ENCODE peak calls at places on chromosomes 11 and 22, in four cellular contexts. One of them, this sample, is unnamed.
A peak's percentile ranks its signal among the peaks of the same experiment; 100 is the strongest.

GRCh38 chr11:113286509-113287497 is 27.6 kb upstream of the TTC12 start:
- DNase-seq in upper lobe of right lung: no peak
- DNase-seq in uterus: no peak
- DNase-seq in neuronal stem cell: no peak
- DNase-seq in this sample: no peak

GRCh38 chr11:96279018-96279417 is 64.0 kb downstream of the MAML2 start:
- DNase-seq in upper lobe of right lung: no peak
- DNase-seq in uterus: no peak
- DNase-seq in neuronal stem cell: no peak
- DNase-seq in this sample: no peak

GRCh38 chr11:106875013-106875412 is 143.3 kb downstream of the GUCY1A2 start:
- DNase-seq in upper lobe of right lung: no peak
- DNase-seq in uterus: no peak
- DNase-seq in neuronal stem cell: no peak
- DNase-seq in this sample: no peak

GRCh38 chr11:85772700-85773099 is 38.2 kb downstream of the SYTL2 start:
- DNase-seq in upper lobe of right lung: no peak
- DNase-seq in uterus: no peak
- DNase-seq in neuronal stem cell: no peak
- DNase-seq in this sample: no peak

GRCh38 chr22:27748355-27749168 is 53.0 kb downstream of the MN1 start:
- DNase-seq in upper lobe of right lung: peak; percentile 12
- DNase-seq in uterus: peak; percentile 49
- DNase-seq in neuronal stem cell: peak; percentile 31
- DNase-seq in this sample: no peak

GRCh38 chr11:109527496-109527895 is 105.5 kb downstream of the C11orf87 start:
- DNase-seq in upper lobe of right lung: no peak
- DNase-seq in uterus: no peak
- DNase-seq in neuronal stem cell: no peak
- DNase-seq in this sample: no peak

GRCh38 chr11:35147273-35147672 is 8.3 kb downstream of the CD44 start:
- DNase-seq in upper lobe of right lung: no peak
- DNase-seq in uterus: no peak
- DNase-seq in neuronal stem cell: no peak
- DNase-seq in this sample: no peak

GRCh38 chr22:43186272-43187170 is at the start of gene TTLL12:
- DNase-seq in upper lobe of right lung: peak; percentile 85
- DNase-seq in uterus: no peak
- DNase-seq in neuronal stem cell: peak; percentile 70
- DNase-seq in this sample: no peak

GRCh38 chr11:134069426-134069921 is 602 bp downstream of the JAM3 start:
- DNase-seq in upper lobe of right lung: no peak
- DNase-seq in uterus: peak; percentile 34
- DNase-seq in neuronal stem cell: no peak
- DNase-seq in this sample: no peak

GRCh38 chr11:83033972-83034672 is 37.6 kb downstream of the RAB30 start:
- DNase-seq in upper lobe of right lung: no peak
- DNase-seq in uterus: peak; percentile 54
- DNase-seq in neuronal stem cell: no peak
- DNase-seq in this sample: no peak

GRCh38 chr11:129947474-129947873 is 52.1 kb upstream of the NFRKB start:
- DNase-seq in upper lobe of right lung: no peak
- DNase-seq in uterus: no peak
- DNase-seq in neuronal stem cell: no peak
- DNase-seq in this sample: no peak

GRCh38 chr22:49764151-49764581 is 63.5 kb downstream of the BRD1 start:
- DNase-seq in upper lobe of right lung: peak; percentile 63
- DNase-seq in uterus: no peak
- DNase-seq in neuronal stem cell: no peak
- DNase-seq in this sample: peak; percentile 52

GRCh38 chr11:85682330-85683305 is 3.4 kb downstream of the CCDC89 start:
- DNase-seq in upper lobe of right lung: peak; percentile 87
- DNase-seq in uterus: peak; percentile 73
- DNase-seq in neuronal stem cell: no peak
- DNase-seq in this sample: no peak

GRCh38 chr11:117715801-117716200 is 81.2 kb downstream of the DSCAML1 start:
- DNase-seq in upper lobe of right lung: peak; percentile 5
- DNase-seq in uterus: no peak
- DNase-seq in neuronal stem cell: no peak
- DNase-seq in this sample: no peak

GRCh38 chr22:46052801-46053562 is 76.0 kb upstream of the WNT7B start:
- DNase-seq in upper lobe of right lung: peak; percentile 81
- DNase-seq in uterus: peak; percentile 55
- DNase-seq in neuronal stem cell: no peak
- DNase-seq in this sample: peak; percentile 82

GRCh38 chr11:134580635-134581025 is 168.6 kb upstream of the B3GAT1 start:
- DNase-seq in upper lobe of right lung: peak; percentile 51
- DNase-seq in uterus: no peak
- DNase-seq in neuronal stem cell: no peak
- DNase-seq in this sample: peak; percentile 52

GRCh38 chr11:125376117-125376516 is 119.9 kb downstream of the FEZ1 start:
- DNase-seq in upper lobe of right lung: peak; percentile 74
- DNase-seq in uterus: peak; percentile 67
- DNase-seq in neuronal stem cell: no peak
- DNase-seq in this sample: peak; percentile 91

GRCh38 chr22:35205956-35206355 is 51.3 kb upstream of the HMGXB4 start:
- DNase-seq in upper lobe of right lung: no peak
- DNase-seq in uterus: no peak
- DNase-seq in neuronal stem cell: no peak
- DNase-seq in this sample: no peak

GRCh38 chr22:29216873-29217666 is 11.4 kb downstream of the EMID1 start:
- DNase-seq in upper lobe of right lung: no peak
- DNase-seq in uterus: peak; percentile 16
- DNase-seq in neuronal stem cell: no peak
- DNase-seq in this sample: peak; percentile 71

GRCh38 chr22:50304528-50305392 is 2.7 kb downstream of the PLXNB2 start:
- DNase-seq in upper lobe of right lung: peak; percentile 82
- DNase-seq in uterus: no peak
- DNase-seq in neuronal stem cell: no peak
- DNase-seq in this sample: no peak

GRCh38 chr22:19705181-19705934 is 8.9 kb upstream of the SEPTIN5 start:
- DNase-seq in upper lobe of right lung: peak; percentile 57
- DNase-seq in uterus: no peak
- DNase-seq in neuronal stem cell: no peak
- DNase-seq in this sample: no peak

GRCh38 chr22:19571207-19571795 is 47.1 kb upstream of the CLDN5 start:
- DNase-seq in upper lobe of right lung: no peak
- DNase-seq in uterus: no peak
- DNase-seq in neuronal stem cell: no peak
- DNase-seq in this sample: no peak

GRCh38 chr11:115222218-115222862 is 281.9 kb downstream of the CADM1 start:
- DNase-seq in upper lobe of right lung: no peak
- DNase-seq in uterus: no peak
- DNase-seq in neuronal stem cell: no peak
- DNase-seq in this sample: no peak

GRCh38 chr11:126318642-126319373 is 14.9 kb downstream of the DCPS start:
- DNase-seq in upper lobe of right lung: no peak
- DNase-seq in uterus: peak; percentile 62
- DNase-seq in neuronal stem cell: no peak
- DNase-seq in this sample: no peak

GRCh38 chr11:1573847-1574255 is 1.8 kb upstream of the DUSP8 start:
- DNase-seq in upper lobe of right lung: peak; percentile 86
- DNase-seq in uterus: peak; percentile 30
- DNase-seq in neuronal stem cell: no peak
- DNase-seq in this sample: no peak

GRCh38 chr11:2090172-2091111 is 48.7 kb downstream of the IGF2 start:
- DNase-seq in upper lobe of right lung: peak; percentile 52
- DNase-seq in uterus: no peak
- DNase-seq in neuronal stem cell: no peak
- DNase-seq in this sample: peak; percentile 63

GRCh38 chr11:17769218-17769617 is 34.6 kb downstream of the KCNC1 start:
- DNase-seq in upper lobe of right lung: no peak
- DNase-seq in uterus: no peak
- DNase-seq in neuronal stem cell: no peak
- DNase-seq in this sample: no peak

GRCh38 chr11:41456288-41456687 is 3.2 kb downstream of the LRRC4C start:
- DNase-seq in upper lobe of right lung: no peak
- DNase-seq in uterus: no peak
- DNase-seq in neuronal stem cell: no peak
- DNase-seq in this sample: no peak

GRCh38 chr11:73186294-73186850 is 31.7 kb upstream of the P2RY2 start:
- DNase-seq in upper lobe of right lung: no peak
- DNase-seq in uterus: no peak
- DNase-seq in neuronal stem cell: no peak
- DNase-seq in this sample: no peak
- H3K4me3 ChIP-seq in upper lobe of right lung: no peak overlapping the region
- H3K4me3 ChIP-seq in uterus: no peak overlapping the region
- H3K4me3 ChIP-seq in neuronal stem cell: no peak overlapping the region
- H3K4me3 ChIP-seq in this sample: peak overlapping the region; percentile 38

GRCh38 chr22:22201185-22201924 is 43.2 kb upstream of the VPREB1 start:
- DNase-seq in upper lobe of right lung: peak; percentile 77
- DNase-seq in uterus: no peak
- DNase-seq in neuronal stem cell: peak; percentile 37
- DNase-seq in this sample: no peak
- H3K27ac ChIP-seq in upper lobe of right lung: no peak overlapping the region
- H3K27ac ChIP-seq in uterus: no peak overlapping the region
- H3K27ac ChIP-seq in neuronal stem cell: no peak overlapping the region
- H3K27ac ChIP-seq in this sample: no peak overlapping the region

DNA sequence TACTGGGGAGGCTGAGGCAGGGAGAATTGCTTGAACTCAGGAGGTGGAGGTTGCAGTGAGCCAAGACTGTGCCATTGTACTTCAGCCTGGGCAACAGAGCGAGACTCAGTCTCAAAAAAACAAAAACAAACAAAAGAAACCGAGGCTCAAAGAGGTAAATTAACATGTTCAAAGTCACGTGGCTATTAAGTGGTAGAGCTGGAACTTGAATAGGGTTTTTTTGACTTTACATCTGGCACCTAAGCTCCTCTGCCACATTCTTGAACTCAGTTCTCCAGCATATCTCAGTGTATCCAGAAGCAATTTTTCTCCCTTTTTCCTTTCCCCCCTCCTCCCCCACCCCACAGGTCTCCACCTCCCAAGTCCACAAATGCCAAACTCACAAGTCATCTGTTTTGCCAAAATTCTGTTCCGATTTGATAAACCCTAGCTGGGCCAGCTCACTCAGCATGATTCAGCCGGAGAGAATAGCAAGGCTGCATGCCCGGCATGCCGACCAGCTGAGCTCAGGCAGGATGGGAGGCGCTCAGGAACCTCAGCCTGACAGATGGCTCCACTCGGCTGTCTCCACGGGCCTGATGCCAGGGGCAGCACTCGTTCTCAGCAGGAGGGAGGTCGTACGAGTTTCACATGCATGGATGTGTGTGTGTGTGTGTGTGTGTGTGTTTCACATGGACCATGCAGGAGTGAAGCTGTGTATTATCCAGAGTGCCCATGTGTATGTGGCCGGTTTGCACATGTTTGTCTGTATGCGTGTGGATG is 63.2 kb upstream of the RRAS2 start:
- DNase-seq in upper lobe of right lung: peak; percentile 81
- DNase-seq in uterus: peak; percentile 87
- DNase-seq in neuronal stem cell: peak; percentile 57
- DNase-seq in this sample: peak; percentile 89
- H3K4me3 ChIP-seq in upper lobe of right lung: no peak overlapping the region
- H3K4me3 ChIP-seq in uterus: no peak overlapping the region
- H3K4me3 ChIP-seq in neuronal stem cell: no peak overlapping the region
- H3K4me3 ChIP-seq in this sample: peak overlapping the region; percentile 35

GRCh38 chr11:44363116-44363515 is 53.2 kb upstream of the ALX4 start:
- DNase-seq in upper lobe of right lung: no peak
- DNase-seq in uterus: no peak
- DNase-seq in neuronal stem cell: no peak
- DNase-seq in this sample: no peak

GRCh38 chr11:44364596-44364995 is 54.7 kb upstream of the ALX4 start:
- DNase-seq in upper lobe of right lung: no peak
- DNase-seq in uterus: no peak
- DNase-seq in neuronal stem cell: no peak
- DNase-seq in this sample: no peak

GRCh38 chr11:44358713-44359112 is 48.8 kb upstream of the ALX4 start:
- DNase-seq in upper lobe of right lung: peak; percentile 10
- DNase-seq in uterus: no peak
- DNase-seq in neuronal stem cell: no peak
- DNase-seq in this sample: no peak

GRCh38 chr11:44365616-44366015 is 55.7 kb upstream of the ALX4 start:
- DNase-seq in upper lobe of right lung: no peak
- DNase-seq in uterus: no peak
- DNase-seq in neuronal stem cell: no peak
- DNase-seq in this sample: no peak

GRCh38 chr11:44361883-44362282 is 51.9 kb upstream of the ALX4 start:
- DNase-seq in upper lobe of right lung: no peak
- DNase-seq in uterus: no peak
- DNase-seq in neuronal stem cell: no peak
- DNase-seq in this sample: no peak
- H3K27ac ChIP-seq in upper lobe of right lung: no peak overlapping the region
- H3K27ac ChIP-seq in uterus: no peak overlapping the region
- H3K27ac ChIP-seq in neuronal stem cell: no peak overlapping the region
- H3K27ac ChIP-seq in this sample: no peak overlapping the region

GRCh38 chr11:68118753-68119448 is 2.3 kb downstream of the CHKA start:
- DNase-seq in upper lobe of right lung: no peak
- DNase-seq in uterus: no peak
- DNase-seq in neuronal stem cell: no peak
- DNase-seq in this sample: no peak
- H3K4me3 ChIP-seq in upper lobe of right lung: peak overlapping the region; percentile 61
- H3K4me3 ChIP-seq in uterus: no peak overlapping the region
- H3K4me3 ChIP-seq in neuronal stem cell: no peak overlapping the region
- H3K4me3 ChIP-seq in this sample: peak overlapping the region; percentile 43

GRCh38 chr11:9386086-9386485 is 1.6 kb downstream of the IPO7 start:
- DNase-seq in upper lobe of right lung: no peak
- DNase-seq in uterus: no peak
- DNase-seq in neuronal stem cell: no peak
- DNase-seq in this sample: no peak
- H3K27ac ChIP-seq in upper lobe of right lung: peak overlapping the region; percentile 94
- H3K27ac ChIP-seq in uterus: no peak overlapping the region
- H3K27ac ChIP-seq in neuronal stem cell: no peak overlapping the region
- H3K27ac ChIP-seq in this sample: no peak overlapping the region

DNA sequence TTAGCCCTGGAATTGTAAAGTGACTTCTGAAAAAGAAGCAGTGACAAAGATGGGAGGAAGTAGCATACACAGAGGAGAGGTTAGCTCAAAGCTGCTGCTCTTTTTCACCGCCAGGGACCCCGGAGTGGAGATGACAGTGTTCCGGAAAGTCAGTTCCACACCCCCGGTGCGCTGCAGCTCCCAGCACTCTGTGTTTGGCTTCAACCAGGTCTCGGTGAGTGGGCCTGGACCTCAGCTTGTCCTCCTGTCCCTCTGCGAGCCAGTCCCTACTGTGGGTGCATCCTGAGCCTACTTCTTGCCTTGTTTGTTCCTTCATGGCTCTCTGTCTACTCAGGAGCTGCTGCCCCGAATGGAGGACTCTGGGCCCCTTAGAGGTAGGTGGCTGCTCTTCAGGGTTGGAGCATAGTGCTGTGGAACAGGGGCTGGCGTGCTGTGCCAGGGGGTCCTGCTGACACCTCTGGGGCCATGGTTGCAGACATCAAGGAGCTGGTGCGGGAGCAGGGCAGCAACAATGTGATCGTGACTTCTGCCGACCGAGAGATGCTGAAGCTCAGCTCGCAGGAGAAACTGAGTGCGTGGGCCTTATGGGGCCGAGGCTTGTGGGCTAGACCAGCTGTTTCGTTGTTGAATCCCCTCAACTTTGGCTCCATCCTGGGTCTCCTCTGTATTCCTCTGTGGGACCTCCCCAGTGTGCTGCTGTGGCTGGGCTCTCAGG is 1.7 kb downstream of the PCNX3 start:
- DNase-seq in upper lobe of right lung: no peak
- DNase-seq in uterus: no peak
- DNase-seq in neuronal stem cell: no peak
- DNase-seq in this sample: no peak
- H3K4me3 ChIP-seq in upper lobe of right lung: no peak overlapping the region
- H3K4me3 ChIP-seq in uterus: no peak overlapping the region
- H3K4me3 ChIP-seq in neuronal stem cell: no peak overlapping the region
- H3K4me3 ChIP-seq in this sample: peak overlapping the region; percentile 99